ENCODE peak calls at places on chromosomes 12 and 14, in seven cellular contexts. P is neuronal stem cell, V is GM23338, A is neural progenitor cell, R is cardiac muscle cell, T is dorsolateral prefrontal cortex, C is heart right ventricle. Z is an unnamed sample.

GRCh38 chr12:49892084-49892731 is 11.5 kb downstream of the FAIM2 start:
- DNase-seq in P (no peak), V (no peak), A (no peak), R (no peak), T (no peak), C (no peak), Z (no peak)

GRCh38 chr12:79063258-79063657 is 198.7 kb downstream of the SYT1 start:
- DNase-seq in P (no peak), V (peak; percentile 59), A (no peak), R (no peak), T (no peak), C (no peak), Z (no peak)

GRCh38 chr14:61109288-61109687 is 128.2 kb downstream of the SLC38A6 start:
- DNase-seq in P (no peak), V (no peak), A (no peak), R (no peak), T (no peak), C (no peak), Z (no peak)

GRCh38 chr14:75877292-75877691 is 104.5 kb downstream of the TGFB3 start:
- DNase-seq in P (no peak), V (no peak), A (no peak), R (no peak), T (no peak), C (peak; percentile 44), Z (no peak)

GRCh38 chr14:53850714-53851296 is 105.8 kb downstream of the BMP4 start:
- DNase-seq in P (no peak), V (no peak), A (no peak), R (no peak), T (no peak), C (no peak), Z (no peak)

GRCh38 chr14:74161526-74162158 is 76.9 kb downstream of the LIN52 start:
- DNase-seq in P (no peak), V (peak; percentile 73), A (peak; percentile 5), R (no peak), T (no peak), C (no peak), Z (no peak)

GRCh38 chr12:47102406-47102805 is 22.6 kb upstream of the AMIGO2 start:
- DNase-seq in P (no peak), V (no peak), A (no peak), R (no peak), T (no peak), C (no peak), Z (no peak)

GRCh38 chr14:89444044-89444443 is 27.0 kb upstream of the FOXN3 start:
- DNase-seq in P (no peak), V (no peak), A (no peak), R (no peak), T (no peak), C (no peak), Z (no peak)

GRCh38 chr14:23071975-23072539 is 14.7 kb upstream of the CDH24 start:
- DNase-seq in P (no peak), V (peak; percentile 62), A (peak; percentile 49), R (peak; percentile 74), T (no peak), C (no peak), Z (no peak)

GRCh38 chr14:59271734-59272133 is 83.3 kb downstream of the DAAM1 start:
- DNase-seq in P (no peak), V (no peak), A (no peak), R (no peak), T (no peak), C (no peak), Z (no peak)

GRCh38 chr14:92959761-92960680 is 37.1 kb downstream of the CHGA start:
- DNase-seq in P (no peak), V (no peak), A (no peak), R (no peak), T (no peak), C (no peak), Z (no peak)

GRCh38 chr14:100827751-100828447 is 2.0 kb downstream of the MEG3 start:
- DNase-seq in P (no peak), V (no peak), A (no peak), R (no peak), T (no peak), C (no peak), Z (peak; percentile 39)

GRCh38 chr14:70237710-70238109 is 49.0 kb upstream of the SLC8A3 start:
- DNase-seq in P (no peak), V (no peak), A (no peak), R (no peak), T (no peak), C (no peak), Z (no peak)

GRCh38 chr14:21768875-21769257 is 95.2 kb upstream of the OR4E1 start:
- DNase-seq in P (no peak), V (no peak), A (no peak), R (no peak), T (no peak), C (no peak), Z (no peak)

GRCh38 chr12:96493101-96493500 is 3.7 kb downstream of the CFAP54 start:
- DNase-seq in P (no peak), V (no peak), A (no peak), R (no peak), T (no peak), C (no peak), Z (no peak)

DNA sequence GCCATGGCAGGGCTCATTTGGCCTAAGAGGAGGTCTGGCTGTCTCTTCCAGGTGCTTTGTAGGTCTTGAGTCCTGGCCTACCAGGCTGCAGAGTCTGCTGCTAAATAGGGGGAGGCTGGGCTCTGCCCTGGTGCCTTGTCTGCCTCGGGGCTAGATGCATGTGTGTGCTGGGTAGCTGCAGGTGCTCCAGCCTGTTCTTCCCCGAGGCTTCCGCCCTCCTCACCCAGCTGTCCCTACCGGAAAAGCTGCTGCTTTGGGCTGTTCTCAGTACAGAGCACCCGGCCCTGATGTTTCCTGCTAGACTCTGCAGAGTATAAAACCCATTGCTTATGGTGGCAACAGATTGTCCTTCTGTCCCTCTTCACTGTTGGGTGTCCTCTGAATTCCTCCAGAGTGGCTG is 37.7 kb downstream of the RAB35 start:
- DNase-seq in P (no peak), V (no peak), A (no peak), R (no peak), T (no peak), C (no peak), Z (no peak)
- H3K27ac ChIP-seq in P (no peak overlapping the region), V (no peak overlapping the region), A (no peak overlapping the region), R (no peak overlapping the region), T (no peak overlapping the region), C (no peak overlapping the region), Z (no peak overlapping the region)

GRCh38 chr14:104993808-104994591 is 8.4 kb downstream of the CLBA1 start:
- DNase-seq in P (no peak), V (no peak), A (no peak), R (no peak), T (no peak), C (no peak), Z (no peak)

GRCh38 chr14:104993306-104993705 is 7.7 kb downstream of the CLBA1 start:
- DNase-seq in P (no peak), V (no peak), A (no peak), R (no peak), T (no peak), C (no peak), Z (no peak)

GRCh38 chr14:104991896-104992230 is 6.3 kb downstream of the CLBA1 start:
- DNase-seq in P (no peak), V (no peak), A (no peak), R (no peak), T (no peak), C (no peak), Z (no peak)

GRCh38 chr14:104994988-104995387 is 9.4 kb downstream of the CLBA1 start:
- DNase-seq in P (no peak), V (no peak), A (no peak), R (no peak), T (no peak), C (no peak), Z (no peak)

GRCh38 chr14:104992501-104992900 is 6.9 kb downstream of the CLBA1 start:
- DNase-seq in P (no peak), V (no peak), A (no peak), R (no peak), T (no peak), C (no peak), Z (no peak)
- H3K27ac ChIP-seq in P (no peak overlapping the region), V (no peak overlapping the region), A (no peak overlapping the region), R (no peak overlapping the region), T (no peak overlapping the region), C (no peak overlapping the region), Z (no peak overlapping the region)

GRCh38 chr14:68286667-68287066 is 467.1 kb downstream of the RAD51B start:
- DNase-seq in P (no peak), V (no peak), A (no peak), R (no peak), T (no peak), C (no peak), Z (no peak)

GRCh38 chr14:68292467-68293334 is 473.1 kb downstream of the RAD51B start:
- DNase-seq in P (no peak), V (no peak), A (no peak), R (no peak), T (no peak), C (no peak), Z (no peak)

GRCh38 chr14:68295316-68295816 is 475.8 kb downstream of the RAD51B start:
- DNase-seq in P (no peak), V (no peak), A (peak; percentile 39), R (peak; percentile 55), T (no peak), C (peak; percentile 49), Z (no peak)

GRCh38 chr14:68293404-68293803 is 473.8 kb downstream of the RAD51B start:
- DNase-seq in P (no peak), V (no peak), A (no peak), R (no peak), T (no peak), C (no peak), Z (no peak)

DNA sequence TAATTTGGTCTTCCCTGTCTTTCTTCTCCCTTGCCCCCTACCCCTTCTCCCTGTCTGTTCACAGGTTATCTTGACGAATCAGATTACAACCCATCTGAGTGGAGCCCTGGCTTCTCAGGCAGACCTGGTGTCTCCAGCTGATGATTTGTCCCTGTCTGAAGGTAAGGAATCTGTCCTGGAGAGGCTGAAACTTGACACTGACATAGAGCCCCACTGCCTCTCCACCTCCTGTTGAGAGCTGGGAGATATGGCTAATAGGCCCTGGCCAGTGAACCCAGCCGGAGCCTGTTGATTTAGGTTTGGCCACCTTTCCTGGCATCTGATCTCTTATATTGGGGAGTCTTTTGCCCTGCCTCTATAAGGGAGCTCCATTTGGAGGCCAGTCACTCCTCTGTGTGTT is 472.2 kb downstream of the RAD51B start:
- DNase-seq in P (no peak), V (peak; percentile 82), A (no peak), R (peak; percentile 72), T (no peak), C (no peak), Z (no peak)
- H3K27ac ChIP-seq in P (no peak overlapping the region), V (no peak overlapping the region), A (no peak overlapping the region), R (peak overlapping the region; percentile 88), T (no peak overlapping the region), C (no peak overlapping the region), Z (no peak overlapping the region)

DNA sequence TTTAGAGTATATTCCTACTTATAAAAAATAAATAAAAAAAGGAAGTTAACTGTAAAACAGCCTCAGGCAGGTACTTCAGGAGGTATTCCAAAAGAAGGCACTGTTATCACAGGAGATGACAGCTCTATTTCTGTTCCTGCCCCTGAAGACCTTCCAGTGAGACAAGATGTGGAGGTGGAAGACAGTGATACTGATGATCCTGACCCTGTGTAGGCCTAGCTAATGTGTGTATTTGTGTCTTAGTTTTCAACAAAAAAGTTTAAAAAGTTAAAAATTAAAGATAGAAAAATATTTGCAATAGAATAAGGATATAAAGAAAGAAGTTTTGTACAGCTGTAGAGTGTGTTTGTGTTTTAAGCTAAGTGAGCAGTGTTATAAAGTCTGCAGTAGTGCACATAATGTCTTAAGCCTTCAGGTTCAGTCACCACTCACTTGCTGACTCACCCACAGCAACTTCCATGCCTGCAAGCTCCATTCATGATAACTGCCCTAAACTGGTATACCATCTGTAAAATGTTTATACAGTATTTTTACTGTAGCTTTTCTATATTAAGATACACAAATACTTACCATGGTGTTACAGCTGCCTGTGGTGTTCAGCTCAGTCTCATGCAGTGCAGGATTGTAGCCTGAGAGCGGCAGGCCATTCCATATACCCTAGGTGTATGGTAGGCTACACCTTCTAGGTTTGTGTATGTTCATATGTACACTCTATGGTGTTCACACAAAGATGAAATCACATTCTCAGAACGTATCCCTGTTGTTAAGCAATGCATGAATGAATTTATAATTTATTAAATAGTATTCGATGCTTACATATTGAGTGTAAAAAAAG is 121.1 kb downstream of the ANO6 start:
- DNase-seq in P (no peak), V (no peak), A (no peak), R (no peak), T (no peak), C (no peak), Z (no peak)
- H3K27ac ChIP-seq in P (no peak overlapping the region), V (no peak overlapping the region), A (no peak overlapping the region), R (peak overlapping the region; percentile 99), T (no peak overlapping the region), C (no peak overlapping the region), Z (no peak overlapping the region)

Z was measured in caudate nucleus.